ENCODE peak calls at places on chromosome 5, in five cellular contexts. P is natural killer cell treated with Interleukin-12 subunit alpha and Interleukin-12 subunit beta and Interleukin-15 and Interleukin-18, amount 100 ng/mL, for 72 hours; L is activated T-helper 1 cell treated with anti-CD3 and anti-CD28 coated beads, Interleukin-12 subunit alpha, Interleukin-12 subunit beta, Interleukin-2, Interleukin-4 antibody, amounts not matched to agents 30 ng/mL and 10 ng/mL and 1 ng/mL, durations not matched to agents 14 hours and 24 hours and 36 hours; W is choroid plexus epithelial cell; F is SK-N-SH. H is an unnamed sample.

GRCh38 chr5:179994622-179995323 is 76.8 kb downstream of the RNF130 start:
- DNase-seq in P (no peak), F (no peak), W (peak), L (no peak), H (no peak)

GRCh38 chr5:139646111-139646510 is 2.0 kb upstream of the CXXC5 start:
- DNase-seq in W (no peak), L (no peak), F (peak), P (no peak), H (no peak)

GRCh38 chr5:135396459-135397055 is 2.5 kb downstream of the MACROH2A1 start:
- DNase-seq in W (no peak), L (no peak), F (no peak), P (no peak), H (no peak)

GRCh38 chr5:27311544-27311943 is 273.2 kb upstream of the CDH9 start:
- DNase-seq in W (peak), L (no peak), P (no peak), F (no peak), H (no peak)

GRCh38 chr5:113381015-113381326 is 53.8 kb downstream of the TSSK1B start:
- DNase-seq in P (no peak), W (no peak), F (no peak), L (no peak), H (no peak)

GRCh38 chr5:65440456-65440855 is 41.3 kb downstream of the ADAMTS6 start:
- DNase-seq in L (no peak), F (no peak), W (no peak), P (no peak), H (no peak)

GRCh38 chr5:170430871-170431437 is 41.8 kb upstream of the KCNMB1 start:
- DNase-seq in W (no peak), F (peak), P (no peak), L (no peak), H (no peak)

GRCh38 chr5:55234171-55234700 is 828 bp upstream of the CCNO start:
- DNase-seq in P (no peak), L (no peak), F (peak), W (peak), H (no peak)

GRCh38 chr5:142013734-142014495 is 1.1 kb upstream of the GNPDA1 start:
- DNase-seq in F (no peak), W (peak), L (no peak), P (no peak), H (no peak)

GRCh38 chr5:139453683-139454567 is 8.6 kb downstream of the ECSCR start:
- DNase-seq in P (no peak), F (no peak), W (no peak), L (no peak), H (no peak)

GRCh38 chr5:4643960-4644359 is 496.2 kb upstream of the ADAMTS16 start:
- DNase-seq in W (no peak), L (no peak), P (no peak), F (no peak), H (no peak)

GRCh38 chr5:134547579-134547978 is 22.1 kb downstream of the JADE2 start:
- DNase-seq in P (no peak), F (no peak), L (no peak), W (peak), H (no peak)

GRCh38 chr5:149268928-149269557 is 2.6 kb upstream of the AFAP1L1 start:
- DNase-seq in P (no peak), F (peak), W (peak), L (no peak), H (no peak)

GRCh38 chr5:79020861-79021561 is 35.9 kb upstream of the ARSB start:
- DNase-seq in L (no peak), P (peak), W (peak), F (peak), H (no peak)

GRCh38 chr5:10246761-10247160 is 2.9 kb downstream of the ATPSCKMT start:
- DNase-seq in W (no peak), F (no peak), L (no peak), P (no peak), H (no peak)